ENCODE peak calls at places on chromosome 11, in four cellular contexts. T is WTC11, S is K562, L is GM12878. U is an unnamed sample.

GRCh38 chr11:17649696-17650600 is 69.4 kb upstream of the MYOD1 start:
- DNase-seq in T (no peak), S (no peak), L (no peak), U (peak)

GRCh38 chr11:86596861-86597632 is 75.4 kb downstream of the ME3 start:
- DNase-seq in T (no peak), S (no peak), L (no peak), U (no peak)

GRCh38 chr11:131859811-131860210 is 489.4 kb downstream of the NTM start:
- DNase-seq in T (no peak), S (no peak), L (no peak), U (no peak)

GRCh38 chr11:55357560-55358184 is 10.1 kb upstream of the OR4A15 start:
- DNase-seq in T (no peak), S (no peak), L (no peak), U (no peak)

GRCh38 chr11:88246680-88247079 is 71.4 kb upstream of the RAB38 start:
- DNase-seq in T (no peak), S (no peak), L (no peak), U (no peak)

GRCh38 chr11:22634897-22635629 is 9.4 kb upstream of the FANCF start:
- DNase-seq in T (peak), S (no peak), L (no peak), U (peak)

GRCh38 chr11:67615455-67616430 is 9.0 kb downstream of the NDUFV1 start:
- DNase-seq in T (peak), S (peak), L (no peak), U (peak)

GRCh38 chr11:39374963-39375698 is 2084.3 kb downstream of the LRRC4C start:
- DNase-seq in T (no peak), S (peak), L (no peak), U (peak)

GRCh38 chr11:63866211-63866610 is 27.3 kb downstream of the MARK2 start:
- DNase-seq in T (no peak), S (no peak), L (peak), U (no peak)

GRCh38 chr11:114074546-114075342 is 15.2 kb downstream of the ZBTB16 start:
- DNase-seq in T (no peak), S (no peak), L (no peak), U (no peak)

GRCh38 chr11:119229736-119230135 is 23.6 kb downstream of the CBL start:
- DNase-seq in T (no peak), S (no peak), L (no peak), U (no peak)

GRCh38 chr11:70270877-70271634 is 566 bp downstream of the PPFIA1 start:
- DNase-seq in T (peak), S (peak), L (no peak), U (peak)

GRCh38 chr11:123033895-123034294 is 28.0 kb downstream of the HSPA8 start:
- DNase-seq in T (no peak), S (peak), L (no peak), U (no peak)

GRCh38 chr11:63769719-63770443 is 1.3 kb upstream of the ZFTA start:
- DNase-seq in T (peak), S (no peak), L (no peak), U (no peak)

GRCh38 chr11:19253817-19254216 is 13.1 kb upstream of the E2F8 start:
- DNase-seq in T (no peak), S (no peak), L (no peak), U (no peak)

GRCh38 chr11:14148653-14149273 is 186.2 kb downstream of the SPON1 start:
- DNase-seq in T (no peak), S (no peak), L (no peak), U (peak)

GRCh38 chr11:64186205-64187165 is 514 bp downstream of the STIP1 start:
- DNase-seq in T (no peak), S (no peak), L (no peak), U (no peak)

GRCh38 chr11:58647141-58647699 is 24.8 kb downstream of the CNTF start:
- DNase-seq in T (no peak), S (no peak), L (peak), U (no peak)

GRCh38 chr11:70628881-70629844 is 230.8 kb downstream of the CTTN start:
- DNase-seq in T (no peak), S (peak), L (no peak), U (no peak)

GRCh38 chr11:131070365-131070764 is 154.1 kb upstream of the SNX19 start:
- DNase-seq in T (peak), S (no peak), L (no peak), U (no peak)

GRCh38 chr11:86484164-86484794 is 109.6 kb downstream of the CCDC81 start:
- DNase-seq in T (no peak), S (peak), L (no peak), U (peak)

GRCh38 chr11:47071341-47071740 is 105.3 kb downstream of the ARFGAP2 start:
- DNase-seq in T (no peak), S (no peak), L (no peak), U (no peak)

GRCh38 chr11:78140392-78141077 is 1.1 kb upstream of the ALG8 start:
- DNase-seq in T (no peak), S (peak), L (no peak), U (no peak)

GRCh38 chr11:93712678-93713077 is 28.6 kb downstream of the TAF1D start:
- DNase-seq in T (no peak), S (no peak), L (no peak), U (no peak)

GRCh38 chr11:90380206-90380605 is 157.4 kb upstream of the CHORDC1 start:
- DNase-seq in T (no peak), S (no peak), L (no peak), U (no peak)

GRCh38 chr11:65019824-65020223 is 5.9 kb downstream of the ARL2 start:
- DNase-seq in T (no peak), S (no peak), L (no peak), U (peak)

GRCh38 chr11:44403176-44403575 is 93.2 kb upstream of the ALX4 start:
- DNase-seq in T (no peak), S (no peak), L (no peak), U (no peak)

GRCh38 chr11:3158821-3159220 is 6.3 kb downstream of the OSBPL5 start:
- DNase-seq in T (no peak), S (no peak), L (no peak), U (no peak)

GRCh38 chr11:70104419-70104818 is 26.3 kb downstream of the ANO1 start:
- DNase-seq in T (no peak), S (no peak), L (no peak), U (no peak)

GRCh38 chr11:17921620-17922473 is 91.0 kb downstream of the SERGEF start:
- DNase-seq in T (no peak), S (peak), L (no peak), U (no peak)

GRCh38 chr11:13929551-13929950 is 33.0 kb upstream of the SPON1 start:
- DNase-seq in T (no peak), S (no peak), L (no peak), U (no peak)

GRCh38 chr11:132831272-132831671 is 701.0 kb downstream of the OPCML start:
- DNase-seq in T (no peak), S (no peak), L (no peak), U (no peak)

GRCh38 chr11:75169101-75169885 is 18.4 kb downstream of the SLCO2B1 start:
- DNase-seq in T (no peak), S (no peak), L (no peak), U (no peak)

GRCh38 chr11:28526406-28526751 is 418.2 kb downstream of the METTL15 start:
- DNase-seq in T (no peak), S (no peak), L (no peak), U (no peak)

GRCh38 chr11:128422576-128423370 is 164.6 kb downstream of the ETS1 start:
- DNase-seq in T (no peak), S (no peak), L (no peak), U (no peak)

GRCh38 chr11:118358071-118358470 is 1.3 kb upstream of the UBE4A start:
- DNase-seq in T (no peak), S (no peak), L (no peak), U (no peak)

GRCh38 chr11:60363542-60364525 is 14.5 kb upstream of the MS4A7 start:
- DNase-seq in T (peak), S (peak), L (peak), U (peak)

GRCh38 chr11:27977031-27977430 is 130.9 kb downstream of the KIF18A start:
- DNase-seq in T (no peak), S (no peak), L (no peak), U (no peak)

GRCh38 chr11:12133539-12134238 is 23.3 kb downstream of the MICAL2 start:
- DNase-seq in T (no peak), S (no peak), L (peak), U (no peak)
- TF ChIP-seq NR2C2 in T (no peak), S (no peak), L (no peak), U (no peak)

GRCh38 chr11:8533332-8533731 is 60.7 kb downstream of the STK33 start:
- DNase-seq in T (no peak), S (no peak), L (peak), U (no peak)
- TF ChIP-seq NR2C2 in T (no peak), S (no peak), L (no peak), U (no peak)

DNA sequence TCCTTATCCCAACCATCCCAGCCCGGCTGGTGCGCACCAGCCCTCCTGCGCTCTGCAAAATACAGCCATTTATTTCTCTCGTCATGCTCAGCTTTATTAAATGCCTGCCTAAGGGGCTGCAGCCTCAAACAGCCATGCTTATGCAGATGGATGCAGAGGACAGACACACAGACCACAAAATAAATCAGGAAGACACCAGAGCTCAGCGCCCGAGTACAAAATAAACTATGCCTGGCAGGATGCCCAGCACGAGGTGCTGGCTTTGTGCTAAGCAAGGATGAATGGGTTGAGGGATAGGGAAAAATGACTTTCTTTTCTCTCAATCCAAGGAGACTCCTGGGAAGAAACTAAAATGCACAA is 70.5 kb downstream of the RPUSD4 start:
- DNase-seq in T (no peak), S (no peak), L (no peak), U (no peak)
- TF ChIP-seq NR2C2 in T (no peak), S (no peak), L (no peak), U (no peak)

DNA sequence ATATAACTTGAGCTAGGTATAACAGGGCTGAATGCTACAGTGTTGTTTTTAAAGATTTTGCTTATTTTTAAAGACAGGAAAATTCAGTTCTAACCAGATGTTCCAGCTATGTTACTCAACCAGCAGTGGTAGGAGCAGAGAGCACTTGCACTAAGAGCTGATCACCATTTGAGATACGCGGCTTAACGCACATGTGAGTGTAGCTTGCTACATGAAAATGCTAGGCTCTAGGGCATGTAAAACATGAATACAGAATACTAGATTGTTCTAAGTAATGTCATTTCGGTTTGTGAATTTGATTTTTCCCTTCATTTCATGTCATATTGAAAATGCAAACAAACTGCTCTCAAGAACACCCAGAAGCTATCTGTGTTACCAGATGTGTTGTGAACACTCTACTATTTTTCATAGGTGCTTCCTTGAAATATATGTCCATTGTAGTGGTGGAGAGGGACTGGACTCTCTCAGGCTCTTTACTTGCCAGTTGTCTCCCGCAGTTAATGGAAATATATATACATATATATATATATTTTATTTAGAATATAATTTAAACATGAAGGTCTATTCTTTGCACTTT is 10.8 kb upstream of the TECTA start:
- DNase-seq in T (no peak), S (no peak), L (no peak), U (no peak)
- TF ChIP-seq NR2C2 in T (no peak), S (no peak), L (no peak), U (no peak)

U was measured in HepG2.